ENCODE peak calls at places on chromosome 3, in five cellular contexts. G, T, V, F and R are unnamed samples.

GRCh38 chr3:58161435-58162398 is 49.1 kb downstream of the DNASE1L3 start:
- DNase-seq in G (peak), T (peak), V (no peak), F (peak), R (no peak)

GRCh38 chr3:81465510-81465909 is 295.9 kb downstream of the GBE1 start:
- DNase-seq in G (no peak), T (no peak), V (no peak), F (no peak), R (no peak)

GRCh38 chr3:70433091-70433490 is 120.7 kb upstream of the MDFIC2 start:
- DNase-seq in G (no peak), T (peak), V (no peak), F (no peak), R (no peak)

GRCh38 chr3:20185364-20185732 is 658 bp downstream of the SGO1 start:
- DNase-seq in G (no peak), T (peak), V (no peak), F (no peak), R (no peak)

GRCh38 chr3:157520485-157521184 is 17.4 kb upstream of the VEPH1 start:
- DNase-seq in G (no peak), T (peak), V (no peak), F (no peak), R (no peak)

GRCh38 chr3:112686360-112686759 is 45.4 kb upstream of the CCDC80 start:
- DNase-seq in G (no peak), T (no peak), V (no peak), F (no peak), R (no peak)

GRCh38 chr3:111472556-111472955 is 69.4 kb upstream of the CD96 start:
- DNase-seq in G (no peak), T (no peak), V (no peak), F (no peak), R (no peak)

GRCh38 chr3:43996379-43997301 is 245.0 kb upstream of the TOPAZ1 start:
- DNase-seq in G (no peak), T (peak), V (no peak), F (no peak), R (no peak)

GRCh38 chr3:99087277-99087676 is 185.8 kb upstream of the DCBLD2 start:
- DNase-seq in G (no peak), T (no peak), V (no peak), F (no peak), R (no peak)

GRCh38 chr3:48301814-48302194 is 31.7 kb downstream of the SPINK8 start:
- DNase-seq in G (no peak), T (peak), V (no peak), F (no peak), R (no peak)
- TF ChIP-seq CTCF in G (no peak), T (no peak), V (no peak), F (no peak), R (no peak)

GRCh38 chr3:7964899-7965298 is 536.7 kb upstream of the LMCD1 start:
- DNase-seq in G (no peak), T (no peak), V (no peak), F (no peak), R (no peak)
- TF ChIP-seq CTCF in G (no peak), T (no peak), V (peak), F (no peak), R (no peak)

GRCh38 chr3:180631317-180631716 is 29.4 kb downstream of the TTC14 start:
- DNase-seq in G (no peak), T (no peak), V (no peak), F (no peak), R (no peak)
- TF ChIP-seq CTCF in G (no peak), T (peak), V (no peak), F (no peak), R (no peak)

GRCh38 chr3:138833908-138834358 is 795 bp downstream of the PIK3CB start:
- DNase-seq in G (no peak), T (peak), V (no peak), F (no peak), R (no peak)
- TF ChIP-seq CTCF in G (peak), T (no peak), V (no peak), F (no peak), R (no peak)

DNA sequence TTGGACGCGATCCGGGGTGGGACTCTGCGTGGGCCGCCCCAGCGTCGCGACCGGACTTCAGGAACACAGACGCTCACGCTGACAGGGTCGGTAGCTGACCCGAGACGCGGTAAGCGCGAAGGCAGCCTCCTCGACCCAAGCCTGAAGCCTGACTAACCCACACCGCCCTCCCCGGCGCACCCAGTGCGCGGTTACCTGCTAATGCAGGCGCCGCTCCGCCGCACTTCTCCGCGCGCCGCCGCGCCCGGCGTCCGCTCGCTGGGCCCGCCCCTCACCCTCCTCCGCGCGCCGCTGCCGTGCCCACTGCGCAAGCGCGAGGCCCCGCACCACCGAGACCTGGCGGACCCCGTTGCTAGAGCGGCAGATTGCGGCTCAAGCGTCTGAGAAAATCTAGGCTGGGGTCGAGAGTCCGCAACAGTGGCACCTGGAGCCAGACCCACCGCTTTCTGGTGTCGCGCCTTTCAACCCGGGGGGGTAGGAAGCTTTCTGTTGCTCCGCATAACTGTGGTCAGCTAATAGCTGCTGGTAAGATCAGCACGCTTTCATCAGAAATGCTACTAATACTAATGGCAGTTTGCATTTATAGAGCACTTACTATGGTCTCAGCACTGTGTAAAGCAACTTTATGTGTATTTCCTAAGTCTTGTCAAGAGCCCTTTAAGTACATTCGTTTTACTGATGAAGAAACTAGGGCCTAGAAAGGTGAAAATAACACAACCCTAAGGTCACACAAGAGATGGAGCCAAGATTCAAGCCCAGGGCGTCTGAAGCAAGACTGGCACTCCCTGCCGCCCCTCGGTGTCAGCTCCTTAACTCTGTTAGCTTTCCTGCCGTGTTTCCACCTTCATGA is at the start of gene TBCCD1:
- DNase-seq in G (peak), T (peak), V (peak), F (peak), R (peak)
- TF ChIP-seq CTCF in G (no peak), T (no peak), V (no peak), F (no peak), R (no peak)

GRCh38 chr3:5015056-5015455 is 35.8 kb downstream of the BHLHE40 start:
- DNase-seq in G (no peak), T (no peak), V (no peak), F (no peak), R (no peak)
- TF ChIP-seq CTCF in G (no peak), T (no peak), V (no peak), F (no peak), R (no peak)

GRCh38 chr3:134313839-134314587 is 60.2 kb downstream of the AMOTL2 start:
- DNase-seq in G (no peak), T (no peak), V (no peak), F (no peak), R (no peak)

GRCh38 chr3:134311265-134311664 is 60.6 kb upstream of the RYK start:
- DNase-seq in G (no peak), T (peak), V (no peak), F (no peak), R (no peak)

GRCh38 chr3:134312873-134313838 is 61.1 kb downstream of the AMOTL2 start:
- DNase-seq in G (no peak), T (peak), V (peak), F (peak), R (peak)

GRCh38 chr3:134311693-134312071 is 61.0 kb upstream of the RYK start:
- DNase-seq in G (no peak), T (no peak), V (no peak), F (no peak), R (no peak)

GRCh38 chr3:134312072-134312872 is 61.6 kb upstream of the RYK start:
- DNase-seq in G (no peak), T (peak), V (no peak), F (no peak), R (no peak)
- TF ChIP-seq CTCF in G (peak), T (peak), V (peak), F (no peak), R (no peak)